ENCODE peak calls at places on chromosomes 3 and 15, in ten cellular contexts. M is hypothalamus, G is NAMALWA, I is neural crest cell, L is fibroblast of the conjunctiva, P is fibroblast of the aortic adventitia, D is AG09319, U is left colon, Z is mesenteric fat pad, B is activated T-helper 1 cell treated with Interleukin-2 at 50 U/mL for 16 hours. O is an unnamed sample.

GRCh38 chr3:146709969-146710368 is 104.8 kb upstream of the PLSCR5 start:
- DNase-seq in M (no peak), G (no peak), I (no peak), L (no peak), P (peak), D (no peak), U (no peak), Z (no peak), B (no peak), O (no peak)

GRCh38 chr3:183662099-183662498 is 26.7 kb downstream of the KLHL24 start:
- DNase-seq in M (no peak), G (no peak), I (no peak), L (no peak), P (no peak), D (no peak), U (no peak), Z (no peak), B (no peak), O (no peak)

GRCh38 chr3:110243081-110243480 is 828.5 kb upstream of the NECTIN3 start:
- DNase-seq in M (no peak), G (no peak), I (no peak), L (peak), P (peak), D (no peak), U (no peak), Z (no peak), B (no peak), O (no peak)

GRCh38 chr15:26197719-26198118 is 334.6 kb upstream of the ATP10A start:
- DNase-seq in M (no peak), G (no peak), I (no peak), L (no peak), P (no peak), D (no peak), U (no peak), Z (no peak), B (no peak), O (peak)

GRCh38 chr15:58548308-58549012 is 116.7 kb downstream of the LIPC start:
- DNase-seq in M (no peak), G (no peak), I (no peak), L (no peak), P (no peak), D (no peak), U (no peak), Z (no peak), B (no peak), O (no peak)

GRCh38 chr3:182509844-182510460 is 283.4 kb upstream of the ATP11B start:
- DNase-seq in M (no peak), G (no peak), I (no peak), L (no peak), P (no peak), D (no peak), U (no peak), Z (no peak), B (no peak), O (no peak)

GRCh38 chr3:123552095-123552714 is 32.6 kb downstream of the HACD2 start:
- DNase-seq in M (no peak), G (peak), I (no peak), L (no peak), P (peak), D (no peak), U (no peak), Z (no peak), B (no peak), O (no peak)

GRCh38 chr3:10682692-10683091 is 133.3 kb upstream of the SLC6A11 start:
- DNase-seq in M (no peak), G (no peak), I (no peak), L (no peak), P (no peak), D (no peak), U (no peak), Z (no peak), B (no peak), O (no peak)

GRCh38 chr15:87219650-87220615 is 1036.6 kb downstream of the NTRK3 start:
- DNase-seq in M (no peak), G (no peak), I (no peak), L (no peak), P (peak), D (no peak), U (no peak), Z (no peak), B (no peak), O (no peak)

GRCh38 chr3:73561494-73561893 is 63.2 kb downstream of the PDZRN3 start:
- DNase-seq in M (no peak), G (no peak), I (no peak), L (no peak), P (no peak), D (no peak), U (no peak), Z (no peak), B (no peak), O (no peak)

GRCh38 chr3:147409143-147410121 is at the start of gene ZIC1:
- DNase-seq in M (peak), G (no peak), I (no peak), L (no peak), P (no peak), D (no peak), U (no peak), Z (no peak), B (no peak), O (peak)

GRCh38 chr15:79595995-79596622 is 164.0 kb downstream of the MINAR1 start:
- DNase-seq in M (no peak), G (peak), I (peak), L (peak), P (peak), D (peak), U (peak), Z (no peak), B (no peak), O (peak)

GRCh38 chr3:55315396-55315795 is 171.7 kb downstream of the WNT5A start:
- DNase-seq in M (no peak), G (no peak), I (no peak), L (no peak), P (no peak), D (no peak), U (no peak), Z (no peak), B (no peak), O (no peak)

GRCh38 chr15:48555244-48555804 is 90.2 kb downstream of the FBN1 start:
- DNase-seq in M (no peak), G (no peak), I (no peak), L (no peak), P (peak), D (no peak), U (no peak), Z (no peak), B (no peak), O (no peak)

GRCh38 chr3:42979044-42979962 is at the start of gene GASK1A:
- DNase-seq in M (no peak), G (no peak), I (peak), L (no peak), P (peak), D (no peak), U (peak), Z (no peak), B (no peak), O (no peak)

GRCh38 chr3:16474304-16474703 is 39.2 kb downstream of the RFTN1 start:
- DNase-seq in M (no peak), G (no peak), I (no peak), L (no peak), P (peak), D (no peak), U (no peak), Z (no peak), B (no peak), O (no peak)

GRCh38 chr3:145698252-145698651 is 462.7 kb downstream of the PLOD2 start:
- DNase-seq in M (no peak), G (no peak), I (no peak), L (peak), P (peak), D (no peak), U (no peak), Z (no peak), B (no peak), O (no peak)

GRCh38 chr15:25059698-25060471 is 105.1 kb downstream of the SNRPN start:
- DNase-seq in M (no peak), G (no peak), I (no peak), L (no peak), P (no peak), D (no peak), U (no peak), Z (peak), B (no peak), O (no peak)

GRCh38 chr15:80367094-80367493 is 37.1 kb upstream of the ARNT2 start:
- DNase-seq in M (no peak), G (peak), I (peak), L (peak), P (peak), D (no peak), U (no peak), Z (no peak), B (no peak), O (no peak)

GRCh38 chr3:188294823-188295487 is 141.0 kb downstream of the LPP start:
- DNase-seq in M (no peak), G (no peak), I (no peak), L (peak), P (peak), D (peak), U (no peak), Z (no peak), B (no peak), O (peak)

GRCh38 chr15:92466834-92467233 is 73.2 kb downstream of the ST8SIA2 start:
- DNase-seq in M (no peak), G (no peak), I (no peak), L (no peak), P (no peak), D (no peak), U (no peak), Z (no peak), B (no peak), O (no peak)

GRCh38 chr3:9696480-9697220 is 7.0 kb upstream of the CPNE9 start:
- DNase-seq in M (no peak), G (no peak), I (no peak), L (no peak), P (no peak), D (no peak), U (no peak), Z (no peak), B (no peak), O (no peak)

GRCh38 chr15:64247535-64247905 is 84.7 kb upstream of the PPIB start:
- DNase-seq in M (no peak), G (no peak), I (no peak), L (no peak), P (no peak), D (no peak), U (no peak), Z (no peak), B (no peak), O (no peak)

GRCh38 chr15:38069001-38069400 is 134.6 kb downstream of the TMCO5A start:
- DNase-seq in M (no peak), G (peak), I (no peak), L (peak), P (peak), D (peak), U (peak), Z (no peak), B (no peak), O (peak)

GRCh38 chr3:28743843-28744242 is 395.2 kb upstream of the AZI2 start:
- DNase-seq in M (no peak), G (no peak), I (no peak), L (no peak), P (no peak), D (no peak), U (no peak), Z (no peak), B (no peak), O (no peak)

GRCh38 chr15:70094690-70095311 is 2.9 kb downstream of the TLE3 start:
- DNase-seq in M (no peak), G (no peak), I (no peak), L (no peak), P (no peak), D (no peak), U (no peak), Z (no peak), B (no peak), O (no peak)

O was measured in globus pallidus.